ENCODE peak calls at places on chromosomes 6 and 20, in ten cellular contexts. One of them, this sample, is unnamed.

GRCh38 chr6:18742406-18742805 is 355.3 kb downstream of the RNF144B start:
- DNase-seq in nephron progenitor cell: no peak
- DNase-seq in HT-29: no peak
- DNase-seq in Panc1: peak; percentile 56
- DNase-seq in WTC11: no peak
- DNase-seq in sigmoid colon: no peak
- DNase-seq in globus pallidus: no peak
- DNase-seq in GM20000: no peak
- DNase-seq in HT1080: peak; percentile 76
- DNase-seq in frontal cortex: no peak
- DNase-seq in this sample: no peak

GRCh38 chr6:41373919-41374617 is 38.7 kb downstream of the NCR2 start:
- DNase-seq in Panc1: no peak
- DNase-seq in WTC11: peak; percentile 72
- DNase-seq in frontal cortex: no peak
- DNase-seq in sigmoid colon: no peak
- DNase-seq in nephron progenitor cell: peak; percentile 53
- DNase-seq in HT1080: no peak
- DNase-seq in HT-29: no peak
- DNase-seq in GM20000: no peak
- DNase-seq in globus pallidus: no peak
- DNase-seq in this sample: no peak

GRCh38 chr6:88368071-88368787 is 202.1 kb upstream of the CNR1 start:
- DNase-seq in HT1080: peak; percentile 48
- DNase-seq in sigmoid colon: no peak
- DNase-seq in WTC11: no peak
- DNase-seq in frontal cortex: no peak
- DNase-seq in GM20000: no peak
- DNase-seq in globus pallidus: no peak
- DNase-seq in HT-29: no peak
- DNase-seq in Panc1: no peak
- DNase-seq in nephron progenitor cell: no peak
- DNase-seq in this sample: no peak

GRCh38 chr6:46243754-46244153 is 73.0 kb upstream of the ENPP5 start:
- DNase-seq in HT1080: no peak
- DNase-seq in nephron progenitor cell: no peak
- DNase-seq in HT-29: no peak
- DNase-seq in frontal cortex: no peak
- DNase-seq in globus pallidus: no peak
- DNase-seq in sigmoid colon: no peak
- DNase-seq in GM20000: no peak
- DNase-seq in WTC11: no peak
- DNase-seq in Panc1: no peak
- DNase-seq in this sample: no peak

GRCh38 chr6:147642458-147642857 is 134.0 kb downstream of the SAMD5 start:
- DNase-seq in globus pallidus: no peak
- DNase-seq in frontal cortex: no peak
- DNase-seq in HT-29: no peak
- DNase-seq in WTC11: no peak
- DNase-seq in Panc1: no peak
- DNase-seq in sigmoid colon: no peak
- DNase-seq in nephron progenitor cell: no peak
- DNase-seq in GM20000: no peak
- DNase-seq in HT1080: no peak
- DNase-seq in this sample: no peak

GRCh38 chr20:39264506-39265172 is 302.5 kb downstream of the DHX35 start:
- DNase-seq in Panc1: peak; percentile 52
- DNase-seq in frontal cortex: peak; percentile 5
- DNase-seq in globus pallidus: peak; percentile 37
- DNase-seq in WTC11: peak; percentile 66
- DNase-seq in HT1080: peak; percentile 79
- DNase-seq in nephron progenitor cell: peak; percentile 70
- DNase-seq in sigmoid colon: peak; percentile 82
- DNase-seq in GM20000: peak; percentile 58
- DNase-seq in HT-29: peak; percentile 85
- DNase-seq in this sample: peak; percentile 37

GRCh38 chr6:108805611-108806181 is 42.5 kb upstream of the ARMC2 start:
- DNase-seq in Panc1: no peak
- DNase-seq in WTC11: no peak
- DNase-seq in sigmoid colon: no peak
- DNase-seq in nephron progenitor cell: peak; percentile 45
- DNase-seq in frontal cortex: no peak
- DNase-seq in HT1080: no peak
- DNase-seq in globus pallidus: no peak
- DNase-seq in GM20000: peak; percentile 26
- DNase-seq in HT-29: no peak
- DNase-seq in this sample: no peak

GRCh38 chr6:2264932-2265331 is 19.5 kb upstream of the GMDS start:
- DNase-seq in globus pallidus: no peak
- DNase-seq in frontal cortex: no peak
- DNase-seq in nephron progenitor cell: no peak
- DNase-seq in WTC11: no peak
- DNase-seq in HT-29: no peak
- DNase-seq in Panc1: no peak
- DNase-seq in HT1080: peak; percentile 83
- DNase-seq in sigmoid colon: no peak
- DNase-seq in GM20000: no peak
- DNase-seq in this sample: no peak

GRCh38 chr20:46376196-46376785 is 30.1 kb downstream of the ELMO2 start:
- DNase-seq in WTC11: no peak
- DNase-seq in globus pallidus: no peak
- DNase-seq in HT1080: no peak
- DNase-seq in HT-29: no peak
- DNase-seq in GM20000: no peak
- DNase-seq in Panc1: no peak
- DNase-seq in sigmoid colon: no peak
- DNase-seq in nephron progenitor cell: no peak
- DNase-seq in frontal cortex: no peak
- DNase-seq in this sample: no peak

GRCh38 chr6:55794136-55794812 is 81.1 kb downstream of the BMP5 start:
- DNase-seq in sigmoid colon: no peak
- DNase-seq in frontal cortex: no peak
- DNase-seq in Panc1: no peak
- DNase-seq in HT-29: no peak
- DNase-seq in globus pallidus: no peak
- DNase-seq in WTC11: no peak
- DNase-seq in HT1080: peak; percentile 73
- DNase-seq in GM20000: no peak
- DNase-seq in nephron progenitor cell: no peak
- DNase-seq in this sample: no peak

GRCh38 chr20:64255361-64256281 is at the start of gene PCMTD2:
- DNase-seq in sigmoid colon: peak; percentile 86
- DNase-seq in Panc1: no peak
- DNase-seq in HT1080: peak; percentile 84
- DNase-seq in GM20000: peak; percentile 99
- DNase-seq in frontal cortex: peak; percentile 98
- DNase-seq in HT-29: peak; percentile 95
- DNase-seq in WTC11: peak; percentile 84
- DNase-seq in nephron progenitor cell: peak; percentile 88
- DNase-seq in globus pallidus: peak; percentile 77
- DNase-seq in this sample: peak; percentile 73

GRCh38 chr6:170172406-170172805 is 118.5 kb downstream of the DLL1 start:
- DNase-seq in GM20000: no peak
- DNase-seq in frontal cortex: no peak
- DNase-seq in Panc1: no peak
- DNase-seq in globus pallidus: no peak
- DNase-seq in nephron progenitor cell: no peak
- DNase-seq in HT-29: no peak
- DNase-seq in HT1080: no peak
- DNase-seq in sigmoid colon: no peak
- DNase-seq in WTC11: no peak
- DNase-seq in this sample: no peak

GRCh38 chr20:24768226-24768625 is 180.8 kb upstream of the CST7 start:
- DNase-seq in WTC11: no peak
- DNase-seq in HT1080: peak; percentile 16
- DNase-seq in sigmoid colon: no peak
- DNase-seq in GM20000: no peak
- DNase-seq in Panc1: no peak
- DNase-seq in frontal cortex: no peak
- DNase-seq in globus pallidus: no peak
- DNase-seq in HT-29: no peak
- DNase-seq in nephron progenitor cell: no peak
- DNase-seq in this sample: no peak

GRCh38 chr20:46913329-46914044 is 18.8 kb downstream of the EYA2 start:
- DNase-seq in WTC11: no peak
- DNase-seq in frontal cortex: no peak
- DNase-seq in sigmoid colon: no peak
- DNase-seq in Panc1: no peak
- DNase-seq in globus pallidus: no peak
- DNase-seq in nephron progenitor cell: no peak
- DNase-seq in HT1080: no peak
- DNase-seq in GM20000: no peak
- DNase-seq in HT-29: no peak
- DNase-seq in this sample: no peak

GRCh38 chr6:38997128-38997761 is 51.3 kb upstream of the GLP1R start:
- DNase-seq in HT1080: peak; percentile 16
- DNase-seq in HT-29: peak; percentile 22
- DNase-seq in GM20000: peak; percentile 13
- DNase-seq in frontal cortex: no peak
- DNase-seq in WTC11: peak; percentile 80
- DNase-seq in Panc1: no peak
- DNase-seq in sigmoid colon: no peak
- DNase-seq in nephron progenitor cell: peak; percentile 73
- DNase-seq in globus pallidus: no peak
- DNase-seq in this sample: peak; percentile 61

GRCh38 chr6:47810885-47811284 is 29.1 kb downstream of the OPN5 start:
- DNase-seq in nephron progenitor cell: no peak
- DNase-seq in HT-29: peak; percentile 23
- DNase-seq in globus pallidus: no peak
- DNase-seq in WTC11: peak; percentile 31
- DNase-seq in GM20000: no peak
- DNase-seq in HT1080: no peak
- DNase-seq in sigmoid colon: no peak
- DNase-seq in frontal cortex: no peak
- DNase-seq in Panc1: no peak
- DNase-seq in this sample: no peak

GRCh38 chr20:22630698-22631097 is 46.3 kb upstream of the FOXA2 start:
- DNase-seq in Panc1: no peak
- DNase-seq in WTC11: no peak
- DNase-seq in HT1080: no peak
- DNase-seq in globus pallidus: no peak
- DNase-seq in frontal cortex: no peak
- DNase-seq in nephron progenitor cell: no peak
- DNase-seq in HT-29: no peak
- DNase-seq in GM20000: no peak
- DNase-seq in sigmoid colon: no peak
- DNase-seq in this sample: no peak

GRCh38 chr6:156955494-156956183 is 178.5 kb downstream of the ARID1B start:
- DNase-seq in sigmoid colon: peak; percentile 84
- DNase-seq in HT-29: no peak
- DNase-seq in WTC11: no peak
- DNase-seq in Panc1: no peak
- DNase-seq in GM20000: no peak
- DNase-seq in nephron progenitor cell: no peak
- DNase-seq in HT1080: no peak
- DNase-seq in globus pallidus: no peak
- DNase-seq in frontal cortex: no peak
- DNase-seq in this sample: no peak

GRCh38 chr6:18477301-18477941 is 90.3 kb downstream of the RNF144B start:
- DNase-seq in GM20000: no peak
- DNase-seq in sigmoid colon: no peak
- DNase-seq in HT-29: no peak
- DNase-seq in Panc1: no peak
- DNase-seq in frontal cortex: no peak
- DNase-seq in WTC11: no peak
- DNase-seq in HT1080: no peak
- DNase-seq in globus pallidus: peak; percentile 32
- DNase-seq in nephron progenitor cell: no peak
- DNase-seq in this sample: no peak

GRCh38 chr20:62860924-62861691 is 514 bp downstream of the TCFL5 start:
- DNase-seq in GM20000: no peak
- DNase-seq in frontal cortex: no peak
- DNase-seq in HT1080: no peak
- DNase-seq in sigmoid colon: no peak
- DNase-seq in Panc1: no peak
- DNase-seq in HT-29: no peak
- DNase-seq in globus pallidus: no peak
- DNase-seq in nephron progenitor cell: no peak
- DNase-seq in WTC11: no peak
- DNase-seq in this sample: no peak

GRCh38 chr6:150167479-150167873 is 24.6 kb downstream of the PPP1R14C start:
- DNase-seq in sigmoid colon: no peak
- DNase-seq in WTC11: no peak
- DNase-seq in GM20000: no peak
- DNase-seq in nephron progenitor cell: no peak
- DNase-seq in globus pallidus: no peak
- DNase-seq in HT-29: no peak
- DNase-seq in HT1080: no peak
- DNase-seq in frontal cortex: no peak
- DNase-seq in Panc1: no peak
- DNase-seq in this sample: no peak

GRCh38 chr6:351867-352289 is 39.7 kb upstream of the IRF4 start:
- DNase-seq in sigmoid colon: peak; percentile 63
- DNase-seq in frontal cortex: no peak
- DNase-seq in HT-29: no peak
- DNase-seq in HT1080: no peak
- DNase-seq in nephron progenitor cell: no peak
- DNase-seq in Panc1: no peak
- DNase-seq in WTC11: no peak
- DNase-seq in GM20000: no peak
- DNase-seq in globus pallidus: no peak
- DNase-seq in this sample: no peak

GRCh38 chr6:21538186-21538798 is 55.3 kb upstream of the SOX4 start:
- DNase-seq in WTC11: no peak
- DNase-seq in sigmoid colon: no peak
- DNase-seq in nephron progenitor cell: no peak
- DNase-seq in globus pallidus: peak; percentile 12
- DNase-seq in GM20000: no peak
- DNase-seq in HT-29: no peak
- DNase-seq in Panc1: no peak
- DNase-seq in HT1080: peak; percentile 81
- DNase-seq in frontal cortex: no peak
- DNase-seq in this sample: no peak

GRCh38 chr6:139834232-139834631 is 459.8 kb upstream of the CITED2 start:
- DNase-seq in HT-29: no peak
- DNase-seq in HT1080: no peak
- DNase-seq in nephron progenitor cell: no peak
- DNase-seq in sigmoid colon: no peak
- DNase-seq in frontal cortex: no peak
- DNase-seq in globus pallidus: no peak
- DNase-seq in WTC11: no peak
- DNase-seq in GM20000: no peak
- DNase-seq in Panc1: no peak
- DNase-seq in this sample: no peak